ENCODE peak calls at places on chromosomes 16 and 17, in ten cellular contexts. W, U, S, T, I, H, Q, D, R and K are unnamed samples.

GRCh38 chr17:83100220-83100852 is 20.9 kb downstream of the METRNL start:
- DNase-seq in D (no peak), T (no peak), H (peak; percentile 85), S (no peak), Q (no peak), R (no peak), I (peak; percentile 26), W (no peak), U (no peak), K (no peak)

GRCh38 chr17:83195330-83196087 is 116.1 kb downstream of the METRNL start:
- DNase-seq in D (peak; percentile 73), W (no peak), R (no peak), I (no peak), Q (no peak), T (no peak), H (peak; percentile 79), U (no peak), S (peak; percentile 78), K (no peak)

GRCh38 chr17:80364091-80364691 is 50.8 kb upstream of the ENDOV start:
- DNase-seq in I (peak; percentile 19), W (peak; percentile 24), D (no peak), U (no peak), H (peak; percentile 54), Q (peak; percentile 34), T (no peak), S (peak; percentile 53), R (peak; percentile 37), K (peak; percentile 19)

GRCh38 chr16:2846511-2847310 is 11.3 kb downstream of the PRSS22 start:
- DNase-seq in H (no peak), I (peak; percentile 52), Q (no peak), D (no peak), U (no peak), S (no peak), W (peak; percentile 95), T (peak; percentile 88), R (peak; percentile 67), K (no peak)

GRCh38 chr16:64428463-64428862 is 693.4 kb downstream of the CDH11 start:
- DNase-seq in I (peak; percentile 92), W (peak; percentile 26), D (no peak), H (no peak), R (no peak), T (peak; percentile 81), U (no peak), S (no peak), Q (peak; percentile 42), K (no peak)

GRCh38 chr17:27756467-27757371 is 43.6 kb downstream of the NOS2 start:
- DNase-seq in R (peak; percentile 39), T (peak; percentile 30), D (peak; percentile 27), H (no peak), S (peak; percentile 60), Q (peak; percentile 51), W (peak; percentile 23), U (peak; percentile 9), I (peak; percentile 77), K (no peak)

GRCh38 chr17:20223808-20224328 is 214.7 kb downstream of the SPECC1 start:
- DNase-seq in D (no peak), Q (no peak), H (no peak), W (peak; percentile 86), R (no peak), T (peak; percentile 10), U (no peak), S (no peak), I (no peak), K (no peak)

GRCh38 chr16:14489460-14489859 is 140.6 kb downstream of the PARN start:
- DNase-seq in R (peak; percentile 80), T (peak; percentile 15), I (peak; percentile 54), S (no peak), W (no peak), D (no peak), H (no peak), U (no peak), Q (peak; percentile 52), K (no peak)

GRCh38 chr17:352421-353212 is at the start of gene RPH3AL:
- DNase-seq in I (peak; percentile 42), H (no peak), R (peak; percentile 94), Q (no peak), D (peak; percentile 73), U (no peak), S (peak; percentile 78), W (no peak), T (no peak), K (peak; percentile 84)

GRCh38 chr16:56849690-56850680 is 15.0 kb upstream of the SLC12A3 start:
- DNase-seq in W (no peak), D (no peak), T (peak; percentile 38), U (no peak), S (no peak), Q (no peak), I (peak; percentile 90), H (no peak), R (no peak), K (peak; percentile 14)
- TF ChIP-seq CTCF in W (no peak), D (no peak), T (no peak), U (no peak), S (no peak), Q (no peak), I (no peak), H (no peak), R (no peak), K (no peak)

GRCh38 chr16:89949756-89950155 is 1.2 kb downstream of the DEF8 start:
- DNase-seq in I (no peak), W (no peak), H (peak; percentile 75), R (no peak), T (no peak), D (no peak), S (no peak), U (no peak), Q (peak; percentile 34), K (no peak)
- H3K4me3 ChIP-seq in I (peak overlapping the region; percentile 69), W (peak overlapping the region; percentile 77), H (no peak overlapping the region), R (peak overlapping the region; percentile 88), T (peak overlapping the region; percentile 92), D (peak overlapping the region; percentile 58), S (peak overlapping the region; percentile 68), U (peak overlapping the region; percentile 50), Q (peak overlapping the region; percentile 78), K (no peak overlapping the region)

DNA sequence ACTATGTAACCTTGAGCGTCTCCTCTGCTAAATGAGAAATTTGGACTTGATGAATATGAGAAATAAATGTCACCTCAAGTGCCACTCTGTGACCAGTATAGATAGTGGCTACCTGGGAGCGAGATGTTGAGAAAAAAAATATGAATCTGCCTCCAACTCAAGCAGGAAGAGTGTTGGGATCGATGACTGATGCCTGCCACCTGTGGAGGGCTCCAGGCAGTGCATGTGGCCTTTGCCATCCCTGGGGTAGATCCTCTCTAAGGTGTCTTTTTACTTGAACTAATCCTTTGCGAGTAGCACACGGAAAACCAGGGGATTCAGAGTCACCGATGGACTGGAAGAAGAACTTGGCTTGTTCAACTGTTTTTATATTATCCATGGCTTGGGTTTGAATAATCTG is 9.4 kb downstream of the CCDC182 start:
- DNase-seq in T (no peak), U (no peak), R (peak; percentile 70), S (no peak), W (peak; percentile 14), D (no peak), I (no peak), Q (peak; percentile 64), H (no peak), K (no peak)
- TF ChIP-seq CTCF in T (no peak), U (peak; percentile 30), R (peak; percentile 42), S (no peak), W (peak; percentile 51), D (no peak), I (peak; percentile 31), Q (peak; percentile 81), H (no peak), K (no peak)

DNA sequence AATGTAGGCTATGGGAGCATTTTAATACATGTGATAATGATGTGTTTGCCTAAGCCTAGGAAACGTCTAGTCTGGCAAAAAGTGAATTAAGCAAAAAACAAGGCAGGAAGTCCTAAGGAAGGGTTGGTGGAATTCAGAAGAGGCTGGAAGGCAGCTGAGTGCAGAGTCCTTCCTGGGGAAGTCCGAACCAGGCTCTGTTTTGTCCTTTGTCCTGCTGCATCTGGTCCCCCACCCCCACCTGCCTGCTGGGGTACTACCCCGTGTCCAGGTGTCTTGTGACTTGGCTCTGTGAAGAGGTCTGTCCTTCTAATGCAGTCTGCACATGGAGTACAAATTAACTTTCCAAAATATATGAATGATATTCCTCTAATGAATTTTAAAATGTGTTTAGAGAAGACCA is 1.6 kb upstream of the MYH10 start:
- DNase-seq in Q (peak; percentile 13), H (no peak), I (no peak), U (no peak), S (no peak), D (peak; percentile 5), W (no peak), R (no peak), T (no peak), K (peak; percentile 58)
- H3K4me3 ChIP-seq in Q (peak overlapping the region; percentile 98), H (no peak overlapping the region), I (no peak overlapping the region), U (no peak overlapping the region), S (peak overlapping the region; percentile 81), D (no peak overlapping the region), W (no peak overlapping the region), R (peak overlapping the region; percentile 95), T (no peak overlapping the region), K (no peak overlapping the region)

GRCh38 chr17:6495450-6496115 is 51.3 kb downstream of the PIMREG start:
- DNase-seq in U (no peak), H (no peak), R (no peak), Q (no peak), T (no peak), S (peak; percentile 31), W (no peak), I (no peak), D (no peak), K (no peak)
- TF ChIP-seq CTCF in U (no peak), H (no peak), R (no peak), Q (peak; percentile 72), T (peak; percentile 8), S (no peak), W (no peak), I (peak; percentile 39), D (no peak), K (no peak)

GRCh38 chr17:81870978-81871386 is at the start of gene ARHGDIA:
- DNase-seq in T (no peak), U (no peak), R (no peak), I (peak; percentile 10), H (no peak), S (no peak), D (no peak), Q (no peak), W (no peak), K (peak; percentile 56)
- H3K4me3 ChIP-seq in T (peak within 1 kb of the TSS; percentile 87), U (peak within 1 kb of the TSS; percentile 94), R (peak within 1 kb of the TSS; percentile 99), I (peak within 1 kb of the TSS; percentile 82), H (peak within 1 kb of the TSS; percentile 89), S (peak within 1 kb of the TSS; percentile 74), D (peak within 1 kb of the TSS; percentile 95), Q (peak within 1 kb of the TSS; percentile 97), W (peak within 1 kb of the TSS; percentile 88), K (peak within 1 kb of the TSS; percentile 93)